ENCODE peak calls at places on chromosome 17, in four cellular contexts. One of them, this sample, is unnamed.

GRCh38 chr17:59466943-59467801 is 98.2 kb upstream of the DHX40 start:
- DNase-seq in A549: no peak
- DNase-seq in HepG2: peak; percentile 41
- DNase-seq in K562: no peak
- DNase-seq in this sample: no peak

GRCh38 chr17:27633312-27634025 is 2.5 kb downstream of the LGALS9 start:
- DNase-seq in HepG2: peak; percentile 12
- DNase-seq in K562: peak; percentile 73
- DNase-seq in A549: no peak
- DNase-seq in this sample: no peak

GRCh38 chr17:28272166-28272565 is 46.8 kb upstream of the TMEM97 start:
- DNase-seq in A549: no peak
- DNase-seq in K562: no peak
- DNase-seq in HepG2: no peak
- DNase-seq in this sample: no peak

GRCh38 chr17:2435852-2436251 is 35.0 kb upstream of the MNT start:
- DNase-seq in A549: no peak
- DNase-seq in K562: no peak
- DNase-seq in HepG2: no peak
- DNase-seq in this sample: no peak

GRCh38 chr17:45112559-45113423 is 19.5 kb downstream of the PLCD3 start:
- DNase-seq in K562: no peak
- DNase-seq in HepG2: no peak
- DNase-seq in A549: no peak
- DNase-seq in this sample: no peak

GRCh38 chr17:2025622-2026309 is 632 bp upstream of the RTN4RL1 start:
- DNase-seq in HepG2: peak; percentile 60
- DNase-seq in A549: peak; percentile 97
- DNase-seq in K562: peak; percentile 59
- DNase-seq in this sample: peak; percentile 62

GRCh38 chr17:65530985-65531507 is 30.4 kb downstream of the AXIN2 start:
- DNase-seq in A549: no peak
- DNase-seq in K562: no peak
- DNase-seq in HepG2: no peak
- DNase-seq in this sample: no peak

GRCh38 chr17:75681289-75681688 is 14.2 kb downstream of the SAP30BP start:
- DNase-seq in A549: no peak
- DNase-seq in K562: no peak
- DNase-seq in HepG2: no peak
- DNase-seq in this sample: no peak

GRCh38 chr17:14156689-14157088 is 80.0 kb downstream of the CDRT15 start:
- DNase-seq in A549: no peak
- DNase-seq in HepG2: peak; percentile 83
- DNase-seq in K562: no peak
- DNase-seq in this sample: no peak

GRCh38 chr17:10087333-10087732 is 111.1 kb downstream of the GAS7 start:
- DNase-seq in A549: no peak
- DNase-seq in K562: no peak
- DNase-seq in HepG2: no peak
- DNase-seq in this sample: no peak

GRCh38 chr17:57211543-57211942 is 44.8 kb upstream of the MSI2 start:
- DNase-seq in A549: peak; percentile 33
- DNase-seq in HepG2: peak; percentile 21
- DNase-seq in K562: no peak
- DNase-seq in this sample: no peak

GRCh38 chr17:82848022-82848592 is 8.3 kb upstream of the ZNF750 start:
- DNase-seq in HepG2: peak; percentile 83
- DNase-seq in A549: no peak
- DNase-seq in K562: no peak
- DNase-seq in this sample: no peak

GRCh38 chr17:42403150-42403549 is 14.9 kb upstream of the STAT3 start:
- DNase-seq in A549: no peak
- DNase-seq in K562: peak; percentile 34
- DNase-seq in HepG2: no peak
- DNase-seq in this sample: peak; percentile 71

GRCh38 chr17:13864551-13864950 is 204.8 kb upstream of the COX10 start:
- DNase-seq in HepG2: no peak
- DNase-seq in K562: no peak
- DNase-seq in A549: no peak
- DNase-seq in this sample: no peak

GRCh38 chr17:36920032-36921000 is 17.0 kb upstream of the LHX1 start:
- DNase-seq in K562: peak; percentile 56
- DNase-seq in A549: peak; percentile 89
- DNase-seq in HepG2: no peak
- DNase-seq in this sample: no peak

GRCh38 chr17:70523407-70523806 is 354.1 kb downstream of the KCNJ2 start:
- DNase-seq in A549: no peak
- DNase-seq in HepG2: no peak
- DNase-seq in K562: no peak
- DNase-seq in this sample: no peak

GRCh38 chr17:82255573-82255972 is 17.9 kb downstream of the CSNK1D start:
- DNase-seq in K562: no peak
- DNase-seq in A549: no peak
- DNase-seq in HepG2: no peak
- DNase-seq in this sample: no peak

GRCh38 chr17:48663134-48663924 is 37.2 kb upstream of the HOXB9 start:
- DNase-seq in HepG2: no peak
- DNase-seq in K562: no peak
- DNase-seq in A549: no peak
- DNase-seq in this sample: no peak

GRCh38 chr17:75755205-75755901 is 9.6 kb downstream of the GALK1 start:
- DNase-seq in HepG2: no peak
- DNase-seq in A549: no peak
- DNase-seq in K562: no peak
- DNase-seq in this sample: no peak

GRCh38 chr17:12730931-12731521 is 58.3 kb upstream of the ARHGAP44 start:
- DNase-seq in K562: no peak
- DNase-seq in A549: peak; percentile 9
- DNase-seq in HepG2: no peak
- DNase-seq in this sample: peak; percentile 24

GRCh38 chr17:4080686-4081085 is 62.1 kb downstream of the ZZEF1 start:
- DNase-seq in K562: no peak
- DNase-seq in A549: no peak
- DNase-seq in HepG2: no peak
- DNase-seq in this sample: no peak

GRCh38 chr17:76077582-76078110 is 1.3 kb upstream of the ZACN start:
- DNase-seq in HepG2: no peak
- DNase-seq in A549: peak; percentile 54
- DNase-seq in K562: peak; percentile 49
- DNase-seq in this sample: no peak

GRCh38 chr17:67993998-67994361 is 2.3 kb downstream of the C17orf58 start:
- DNase-seq in HepG2: peak; percentile 28
- DNase-seq in K562: no peak
- DNase-seq in A549: peak; percentile 57
- DNase-seq in this sample: no peak

GRCh38 chr17:48307814-48308411 is 122.1 kb downstream of the SKAP1 start:
- DNase-seq in K562: peak; percentile 52
- DNase-seq in A549: peak; percentile 58
- DNase-seq in HepG2: peak; percentile 56
- DNase-seq in this sample: peak; percentile 59

GRCh38 chr17:69672924-69673323 is 258.4 kb downstream of the MAP2K6 start:
- DNase-seq in HepG2: no peak
- DNase-seq in K562: no peak
- DNase-seq in A549: no peak
- DNase-seq in this sample: no peak

GRCh38 chr17:29155966-29156338 is 24.2 kb downstream of the MYO18A start:
- DNase-seq in A549: no peak
- DNase-seq in K562: no peak
- DNase-seq in HepG2: no peak
- DNase-seq in this sample: peak; percentile 58

GRCh38 chr17:48915459-48916282 is 7.5 kb downstream of the UBE2Z start:
- DNase-seq in A549: peak; percentile 62
- DNase-seq in HepG2: no peak
- DNase-seq in K562: no peak
- DNase-seq in this sample: no peak

GRCh38 chr17:35256629-35257028 is 13.8 kb downstream of the SLFN5 start:
- DNase-seq in K562: no peak
- DNase-seq in A549: no peak
- DNase-seq in HepG2: no peak
- DNase-seq in this sample: peak; percentile 18

GRCh38 chr17:35255316-35255715 is 12.4 kb downstream of the SLFN5 start:
- DNase-seq in A549: no peak
- DNase-seq in K562: no peak
- DNase-seq in HepG2: no peak
- DNase-seq in this sample: no peak

GRCh38 chr17:35259001-35259400 is 16.1 kb downstream of the SLFN5 start:
- DNase-seq in HepG2: no peak
- DNase-seq in K562: no peak
- DNase-seq in A549: no peak
- DNase-seq in this sample: no peak

GRCh38 chr17:35254107-35254802 is 11.4 kb downstream of the SLFN5 start:
- DNase-seq in K562: no peak
- DNase-seq in HepG2: peak; percentile 56
- DNase-seq in A549: peak; percentile 43
- DNase-seq in this sample: no peak

DNA sequence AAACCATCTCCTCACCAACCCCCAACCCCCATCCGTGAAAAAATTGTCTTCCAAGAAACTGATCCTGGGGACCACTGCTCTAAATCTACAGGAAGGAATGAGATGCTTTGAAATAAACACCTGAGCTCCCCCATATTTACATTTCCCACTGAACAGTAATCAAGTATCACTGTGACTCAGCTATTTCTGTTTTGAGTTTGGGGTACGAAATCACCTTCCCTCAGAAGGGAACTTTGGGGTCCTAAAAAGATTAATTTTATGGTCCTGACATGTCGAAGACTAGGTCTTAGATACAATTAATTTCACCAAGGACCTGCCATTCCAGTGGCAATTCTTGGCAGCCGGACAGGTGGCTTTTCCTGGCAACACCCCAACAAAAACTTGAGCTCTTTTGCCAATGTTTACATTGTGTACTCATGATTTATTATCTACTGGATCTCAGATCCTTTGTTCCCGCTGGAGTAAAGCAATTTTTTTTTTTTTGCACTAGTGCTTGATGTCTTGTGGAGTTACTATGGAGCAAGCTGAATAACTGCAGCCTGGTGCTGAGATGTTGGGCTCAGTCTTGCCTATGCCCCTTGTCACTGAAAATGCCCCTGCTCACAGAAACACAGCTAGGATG is 14.3 kb downstream of the SLFN5 start:
- DNase-seq in HepG2: peak; percentile 7
- DNase-seq in A549: peak; percentile 51
- DNase-seq in K562: no peak
- DNase-seq in this sample: no peak
- TF ChIP-seq NR3C1 in HepG2: no peak
- TF ChIP-seq NR3C1 in A549: no peak
- TF ChIP-seq NR3C1 in K562: no peak
- TF ChIP-seq NR3C1 in this sample: no peak

DNA sequence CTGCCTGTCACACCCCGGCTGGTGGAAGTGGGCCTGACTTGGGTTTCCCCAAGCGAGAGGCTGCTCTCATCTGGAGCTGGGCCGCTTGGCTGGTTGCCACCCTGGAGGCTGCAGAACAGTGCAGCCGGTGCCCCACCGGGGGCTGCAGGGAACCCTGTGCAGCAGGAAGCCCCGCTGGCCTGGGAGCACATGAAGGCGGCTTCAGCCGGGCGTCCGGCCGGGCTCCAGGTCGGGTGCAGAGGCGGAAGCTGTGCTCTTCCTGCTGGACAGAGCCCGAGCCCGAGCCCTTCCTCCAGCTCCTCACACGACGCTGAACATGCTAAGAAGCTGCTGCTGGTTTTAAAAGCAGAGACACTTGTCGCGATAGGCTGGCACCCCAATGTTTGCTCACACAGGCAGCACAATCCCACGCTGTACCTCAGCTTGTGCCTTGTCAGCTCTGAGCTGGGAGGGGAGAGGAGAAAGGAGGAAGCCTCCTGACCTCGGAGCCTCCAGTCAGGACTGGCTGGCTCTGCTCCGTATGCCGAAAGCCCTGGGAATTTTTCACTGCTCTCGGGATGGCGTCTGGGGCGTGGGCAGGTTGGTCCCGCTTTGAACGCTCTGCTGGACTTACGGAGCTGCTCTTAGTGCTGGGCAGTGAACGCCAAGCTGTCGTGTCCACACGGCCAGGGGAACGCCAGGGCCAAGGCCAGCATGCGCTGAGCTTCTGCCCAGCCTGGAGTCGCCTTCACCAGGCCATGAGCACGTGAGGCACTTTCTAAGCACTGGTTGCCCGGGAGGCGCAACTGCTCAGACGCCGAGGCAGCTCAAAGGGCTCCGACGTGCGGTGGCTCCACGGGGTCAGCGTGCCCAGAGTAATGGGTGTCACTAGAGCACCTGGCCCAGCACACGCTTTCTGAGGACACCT is 8.8 kb downstream of the CDK5R1 start:
- DNase-seq in HepG2: no peak
- DNase-seq in A549: no peak
- DNase-seq in K562: no peak
- DNase-seq in this sample: no peak
- TF ChIP-seq NR3C1 in HepG2: no peak
- TF ChIP-seq NR3C1 in A549: no peak
- TF ChIP-seq NR3C1 in K562: no peak
- TF ChIP-seq NR3C1 in this sample: no peak

DNA sequence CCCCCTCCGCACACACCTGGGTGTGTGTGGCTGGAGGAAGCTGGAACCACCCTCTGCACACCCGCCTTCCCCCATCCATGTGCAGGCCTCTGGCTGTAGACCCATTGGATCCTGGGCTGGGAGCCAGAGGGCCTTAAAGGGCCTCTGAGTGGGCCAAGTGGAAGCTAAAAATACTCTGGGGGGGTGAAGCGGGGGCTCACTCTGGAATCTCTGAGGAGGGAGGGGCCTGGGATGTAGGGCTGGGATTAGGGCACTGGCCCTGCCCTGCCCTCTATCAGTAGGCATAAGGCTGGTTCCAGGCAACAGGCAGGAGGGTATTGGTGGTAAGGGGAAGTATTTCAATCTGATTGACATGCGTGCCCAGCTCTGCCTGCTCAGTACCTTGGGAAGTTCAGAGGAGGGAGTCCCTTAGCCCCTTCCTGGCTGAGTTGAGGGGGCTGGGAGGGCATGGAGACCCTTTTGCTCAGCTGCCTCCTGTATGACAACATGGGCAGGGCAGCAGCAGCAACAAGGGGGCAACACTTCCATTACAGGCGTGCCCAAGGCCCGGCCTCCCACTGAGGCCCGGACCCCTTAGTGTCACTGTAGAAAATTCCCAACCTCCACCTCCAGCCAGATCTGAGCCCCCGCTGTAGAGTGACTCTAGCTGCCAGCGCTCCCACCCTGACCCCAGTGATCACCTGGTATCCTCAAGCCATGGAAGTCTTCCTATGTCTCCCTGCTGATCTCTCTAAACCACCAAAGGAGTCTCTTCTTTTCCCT is 5.2 kb downstream of the ITGA3 start:
- DNase-seq in A549: no peak
- DNase-seq in K562: no peak
- DNase-seq in HepG2: no peak
- DNase-seq in this sample: no peak
- TF ChIP-seq NR3C1 in A549: no peak
- TF ChIP-seq NR3C1 in K562: no peak
- TF ChIP-seq NR3C1 in HepG2: no peak
- TF ChIP-seq NR3C1 in this sample: no peak

DNA sequence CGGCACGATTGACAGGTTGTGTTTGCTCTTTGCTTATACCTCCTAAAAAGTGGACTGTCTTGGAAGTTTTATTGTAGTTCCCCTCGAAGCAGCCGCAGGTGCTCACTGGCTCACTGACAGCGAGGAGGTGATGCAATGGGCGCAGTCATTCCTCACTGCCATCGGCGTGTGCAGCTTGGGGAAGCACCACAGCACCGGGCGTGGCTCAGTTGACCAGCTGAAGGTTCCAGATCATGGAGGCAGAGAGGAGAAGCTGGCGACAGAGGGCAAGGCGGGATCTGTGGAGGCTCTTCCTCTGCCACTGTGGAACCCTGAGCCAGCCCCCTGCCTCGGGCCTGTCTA is 72.1 kb upstream of the TNRC6C start:
- DNase-seq in A549: no peak
- DNase-seq in HepG2: no peak
- DNase-seq in K562: peak; percentile 33
- DNase-seq in this sample: no peak
- TF ChIP-seq NR3C1 in A549: no peak
- TF ChIP-seq NR3C1 in HepG2: no peak
- TF ChIP-seq NR3C1 in K562: no peak
- TF ChIP-seq NR3C1 in this sample: no peak